ENCODE peak calls at places on chromosomes 1 and 21, in five cellular contexts. T, X, C, L and M are unnamed samples. For H3K4me1, the result is how much of the 10 kb centered on the place peaks cover.

GRCh38 chr1:206734499-206735142 is 36.0 kb upstream of the IL19 start:
- DNase-seq in X (peak), C (no peak), T (peak), L (no peak), M (peak)

GRCh38 chr1:62234709-62235108 is 40.1 kb downstream of the L1TD1 start:
- DNase-seq in C (no peak), L (no peak), X (no peak), T (no peak), M (no peak)

GRCh38 chr21:34129971-34130597 is 56.7 kb downstream of the MRPS6 start:
- DNase-seq in L (peak), X (no peak), C (no peak), T (peak), M (no peak)

GRCh38 chr1:240909701-240910457 is 297.9 kb upstream of the GREM2 start:
- DNase-seq in C (no peak), L (no peak), X (no peak), T (no peak), M (no peak)

GRCh38 chr1:211524521-211524920 is 32.6 kb upstream of the RD3 start:
- DNase-seq in C (no peak), T (no peak), X (no peak), L (no peak), M (no peak)

GRCh38 chr1:192747305-192747704 is 61.5 kb upstream of the RGS2 start:
- DNase-seq in L (no peak), X (no peak), C (no peak), T (no peak), M (no peak)

GRCh38 chr1:80212958-80213357 is 1206.4 kb upstream of the ADGRL4 start:
- DNase-seq in L (no peak), X (no peak), T (no peak), C (no peak), M (no peak)

GRCh38 chr1:82161651-82162238 is 361.0 kb downstream of the ADGRL2 start:
- DNase-seq in L (no peak), C (no peak), X (no peak), T (no peak), M (peak)

GRCh38 chr1:222420621-222421020 is 127.3 kb downstream of the HHIPL2 start:
- DNase-seq in T (no peak), X (no peak), L (no peak), C (no peak), M (no peak)

GRCh38 chr1:12191242-12192032 is 24.6 kb downstream of the TNFRSF1B start:
- DNase-seq in X (no peak), L (no peak), C (no peak), T (no peak), M (no peak)

GRCh38 chr1:93904228-93904627 is 5.0 kb downstream of the GCLM start:
- DNase-seq in L (no peak), T (no peak), C (no peak), X (no peak), M (peak)

GRCh38 chr1:186518395-186518794 is 57.5 kb upstream of the PDC start:
- DNase-seq in L (no peak), T (no peak), C (no peak), X (no peak), M (no peak)

GRCh38 chr1:216700779-216701178 is 22.4 kb downstream of the ESRRG start:
- DNase-seq in T (no peak), X (no peak), C (no peak), L (no peak), M (no peak)

GRCh38 chr21:25878334-25878733 is 143.6 kb downstream of the GABPA start:
- DNase-seq in L (no peak), X (no peak), C (no peak), T (no peak), M (no peak)

GRCh38 chr1:109392788-109393580 is 4.7 kb downstream of the SORT1 start:
- DNase-seq in L (peak), T (peak), X (no peak), C (no peak), M (peak)

GRCh38 chr1:158068918-158069317 is 75.5 kb downstream of the KIRREL1 start:
- DNase-seq in C (no peak), T (no peak), L (no peak), X (no peak), M (no peak)
- H3K4me1 ChIP-seq in C (under half), T (under half), L (under half), X (under half), M (under half)

DNA sequence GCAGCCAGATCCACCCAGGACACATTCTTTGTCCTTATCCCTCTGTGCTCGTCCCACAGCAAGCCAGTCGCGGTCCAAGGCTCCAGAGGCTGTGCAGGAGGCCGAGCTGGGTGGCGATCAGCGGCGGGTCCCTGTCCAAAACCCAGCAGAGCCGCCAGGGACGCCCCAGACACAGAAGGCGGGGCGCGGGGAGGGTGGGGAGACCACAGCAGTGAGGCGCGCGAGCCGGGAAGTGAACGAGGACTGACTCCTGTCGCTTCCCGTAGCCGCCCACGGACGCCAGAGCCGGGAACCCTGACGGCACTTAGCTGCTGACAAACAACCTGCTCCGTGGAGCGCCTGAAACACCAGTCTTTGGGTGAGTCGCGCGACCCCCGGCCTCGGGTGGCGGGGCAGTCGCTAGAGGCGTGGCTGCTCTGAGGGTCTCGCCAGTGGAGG is at the start of gene LGALS8:
- DNase-seq in C (no peak), L (peak), X (peak), T (peak), M (peak)
- TF ChIP-seq POLR2A in C (no peak), L (peak), X (peak), T (peak), M (peak)

GRCh38 chr1:27862004-27862403 is 10.3 kb upstream of the THEMIS2 start:
- DNase-seq in L (no peak), X (no peak), C (no peak), T (no peak), M (no peak)

GRCh38 chr1:27861436-27861835 is 10.9 kb upstream of the THEMIS2 start:
- DNase-seq in C (no peak), L (no peak), X (no peak), T (no peak), M (no peak)

GRCh38 chr1:27862671-27863551 is 9.4 kb upstream of the THEMIS2 start:
- DNase-seq in X (no peak), T (no peak), C (no peak), L (no peak), M (peak)

GRCh38 chr1:27863552-27863943 is 8.8 kb upstream of the THEMIS2 start:
- DNase-seq in X (no peak), C (no peak), L (no peak), T (no peak), M (no peak)

GRCh38 chr1:27864264-27864895 is 8.0 kb upstream of the THEMIS2 start:
- DNase-seq in X (no peak), T (peak), C (no peak), L (no peak), M (peak)
- TF ChIP-seq JUN in X (no peak), T (no peak), C (no peak), L (no peak), M (no peak)

GRCh38 chr1:9807541-9807940 is 16.2 kb downstream of the CLSTN1 start:
- DNase-seq in L (no peak), C (no peak), T (no peak), X (no peak), M (no peak)
- H3K4me1 ChIP-seq in L (under half), C (under half), T (under half), X (under half), M (under half)

GRCh38 chr1:234603221-234604204 is 6.5 kb downstream of the IRF2BP2 start:
- DNase-seq in L (peak), C (no peak), X (no peak), T (peak), M (peak)
- TF ChIP-seq POLR2A in L (no peak), C (no peak), X (no peak), T (no peak), M (no peak)

GRCh38 chr1:38926091-38926490 is 15.5 kb downstream of the RHBDL2 start:
- DNase-seq in C (no peak), T (no peak), L (no peak), X (no peak), M (no peak)
- TF ChIP-seq JUN in C (no peak), T (no peak), L (no peak), X (no peak), M (no peak)

GRCh38 chr1:182185822-182186756 is 124.6 kb upstream of the ZNF648 start:
- DNase-seq in C (no peak), L (peak), T (no peak), X (peak), M (no peak)
- H3K4me1 ChIP-seq in C (under half), L (under half), T (under half), X (under half), M (under half)

DNA sequence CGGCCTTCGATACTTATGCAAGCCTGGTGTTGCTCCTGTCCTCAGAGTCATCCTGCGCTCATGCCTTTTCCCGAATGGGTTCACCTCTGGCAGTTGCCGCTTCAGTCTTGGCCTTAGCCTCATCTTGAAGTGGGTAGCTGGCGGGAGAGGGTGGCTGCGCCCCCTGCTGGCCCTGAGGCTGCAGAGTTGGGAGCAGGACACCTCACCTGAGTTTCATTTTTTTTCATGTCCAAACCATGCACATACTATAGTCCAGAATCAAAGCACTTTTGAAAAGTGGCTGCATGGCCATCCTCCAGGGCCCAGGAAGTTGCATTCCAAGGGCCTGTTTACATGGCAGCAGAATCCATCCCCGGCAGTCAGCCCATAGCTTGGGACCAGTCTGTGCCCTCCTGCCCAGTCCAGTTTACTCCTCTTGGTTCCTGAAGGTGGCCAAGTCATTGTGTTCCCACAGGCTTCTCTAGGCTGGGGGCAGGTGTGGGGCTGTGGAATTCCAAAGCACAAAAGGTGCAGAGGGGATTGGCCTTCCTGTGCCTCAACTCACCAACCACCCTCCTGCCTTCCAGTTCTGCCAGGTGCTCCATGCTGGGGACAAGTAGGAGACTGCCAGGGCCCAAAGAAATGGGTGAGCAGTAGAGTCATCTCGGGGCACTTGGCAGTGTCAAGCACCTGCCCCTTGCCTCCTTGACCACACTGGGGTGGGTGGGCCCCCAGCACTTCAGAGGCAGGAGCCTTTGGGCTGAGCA is 44.0 kb downstream of the YARS1 start:
- DNase-seq in L (peak), T (peak), X (peak), C (peak), M (peak)
- TF ChIP-seq POLR2A in L (no peak), T (no peak), X (no peak), C (peak), M (no peak)